ENCODE peak calls at places on chromosomes 4 and X, in four cellular contexts. One of them, this sample, is unnamed.

GRCh38 chr4:76781698-76782595 is 116.0 kb downstream of the SOWAHB start:
- DNase-seq in lung: no peak
- DNase-seq in naive B cell: no peak
- DNase-seq in M059J: peak; percentile 94
- DNase-seq in this sample: no peak

GRCh38 chr4:82900016-82900334 is 560 bp upstream of the THAP9 start:
- DNase-seq in lung: no peak
- DNase-seq in naive B cell: no peak
- DNase-seq in M059J: no peak
- DNase-seq in this sample: no peak

GRCh38 chr4:40243390-40243948 is 46.6 kb downstream of the RHOH start:
- DNase-seq in lung: no peak
- DNase-seq in naive B cell: no peak
- DNase-seq in M059J: no peak
- DNase-seq in this sample: no peak

GRCh38 chr4:56958111-56958517 is 19.3 kb downstream of the NOA1 start:
- DNase-seq in lung: peak; percentile 74
- DNase-seq in naive B cell: no peak
- DNase-seq in M059J: peak; percentile 77
- DNase-seq in this sample: peak; percentile 66

GRCh38 chr4:86306816-86307215 is 53.0 kb downstream of the MAPK10 start:
- DNase-seq in lung: no peak
- DNase-seq in naive B cell: no peak
- DNase-seq in M059J: peak; percentile 76
- DNase-seq in this sample: no peak

GRCh38 chrX:44962944-44963343 is 90.0 kb downstream of the KDM6A start:
- DNase-seq in lung: no peak
- DNase-seq in naive B cell: no peak
- DNase-seq in M059J: no peak
- DNase-seq in this sample: no peak

GRCh38 chrX:6021316-6022091 is 207.2 kb downstream of the NLGN4X start:
- DNase-seq in lung: peak; percentile 31
- DNase-seq in naive B cell: peak; percentile 25
- DNase-seq in M059J: no peak
- DNase-seq in this sample: peak; percentile 36

GRCh38 chrX:46576458-46576857 is 2.9 kb downstream of the CHST7 start:
- DNase-seq in lung: no peak
- DNase-seq in naive B cell: no peak
- DNase-seq in M059J: no peak
- DNase-seq in this sample: no peak

GRCh38 chr4:73208376-73208775 is 50.2 kb downstream of the ANKRD17 start:
- DNase-seq in lung: no peak
- DNase-seq in naive B cell: no peak
- DNase-seq in M059J: peak; percentile 62
- DNase-seq in this sample: no peak

GRCh38 chrX:69238153-69238959 is 73.1 kb upstream of the PJA1 start:
- DNase-seq in lung: no peak
- DNase-seq in naive B cell: no peak
- DNase-seq in M059J: peak; percentile 78
- DNase-seq in this sample: no peak

GRCh38 chr4:6769138-6769983 is 13.2 kb upstream of the KIAA0232 start:
- DNase-seq in lung: no peak
- DNase-seq in naive B cell: no peak
- DNase-seq in M059J: no peak
- DNase-seq in this sample: no peak

GRCh38 chr4:84491420-84491819 is 7.7 kb downstream of the NKX6-1 start:
- DNase-seq in lung: no peak
- DNase-seq in naive B cell: no peak
- DNase-seq in M059J: no peak
- DNase-seq in this sample: no peak

GRCh38 chr4:129092636-129093172 is 635 bp downstream of the SCLT1 start:
- DNase-seq in lung: no peak
- DNase-seq in naive B cell: no peak
- DNase-seq in M059J: peak; percentile 19
- DNase-seq in this sample: no peak

GRCh38 chrX:134246282-134246681 is 9.3 kb downstream of the CCDC160 start:
- DNase-seq in lung: no peak
- DNase-seq in naive B cell: no peak
- DNase-seq in M059J: peak; percentile 36
- DNase-seq in this sample: no peak

GRCh38 chr4:157057187-157057586 is 18.8 kb upstream of the GLRB start:
- DNase-seq in lung: no peak
- DNase-seq in naive B cell: no peak
- DNase-seq in M059J: no peak
- DNase-seq in this sample: no peak

GRCh38 chr4:110046588-110047049 is 133.9 kb downstream of the EGF start:
- DNase-seq in lung: no peak
- DNase-seq in naive B cell: no peak
- DNase-seq in M059J: no peak
- DNase-seq in this sample: no peak

GRCh38 chrX:107447642-107448041 is 1.8 kb upstream of the FRMPD3 start:
- DNase-seq in lung: no peak
- DNase-seq in naive B cell: no peak
- DNase-seq in M059J: no peak
- DNase-seq in this sample: no peak

GRCh38 chr4:125016892-125017299 is 297.9 kb upstream of the FAT4 start:
- DNase-seq in lung: no peak
- DNase-seq in naive B cell: no peak
- DNase-seq in M059J: no peak
- DNase-seq in this sample: no peak

GRCh38 chr4:151417766-151418376 is 8.9 kb downstream of the FHIP1A start:
- DNase-seq in lung: no peak
- DNase-seq in naive B cell: no peak
- DNase-seq in M059J: peak; percentile 62
- DNase-seq in this sample: no peak

GRCh38 chr4:128908735-128909134 is 99.2 kb downstream of the JADE1 start:
- DNase-seq in lung: no peak
- DNase-seq in naive B cell: no peak
- DNase-seq in M059J: no peak
- DNase-seq in this sample: no peak

GRCh38 chr4:26899991-26900390 is 39.4 kb downstream of the STIM2 start:
- DNase-seq in lung: no peak
- DNase-seq in naive B cell: no peak
- DNase-seq in M059J: no peak
- DNase-seq in this sample: no peak

GRCh38 chrX:15963858-15964257 is 109.2 kb upstream of the AP1S2 start:
- DNase-seq in lung: no peak
- DNase-seq in naive B cell: no peak
- DNase-seq in M059J: no peak
- DNase-seq in this sample: no peak

GRCh38 chr4:54372951-54373350 is 143.9 kb downstream of the PDGFRA start:
- DNase-seq in lung: no peak
- DNase-seq in naive B cell: no peak
- DNase-seq in M059J: no peak
- DNase-seq in this sample: no peak

GRCh38 chr4:127604949-127605709 is 27.6 kb upstream of the INTU start:
- DNase-seq in lung: no peak
- DNase-seq in naive B cell: no peak
- DNase-seq in M059J: peak; percentile 22
- DNase-seq in this sample: no peak

GRCh38 chr4:48799157-48799556 is 19.1 kb upstream of the FRYL start:
- DNase-seq in lung: no peak
- DNase-seq in naive B cell: no peak
- DNase-seq in M059J: peak; percentile 61
- DNase-seq in this sample: no peak

GRCh38 chr4:127479031-127479622 is 153.6 kb upstream of the INTU start:
- DNase-seq in lung: no peak
- DNase-seq in naive B cell: no peak
- DNase-seq in M059J: peak; percentile 37
- DNase-seq in this sample: no peak

GRCh38 chr4:26120098-26120795 is 200.6 kb upstream of the RBPJ start:
- DNase-seq in lung: no peak
- DNase-seq in naive B cell: no peak
- DNase-seq in M059J: no peak
- DNase-seq in this sample: no peak

GRCh38 chr4:122514671-122515070 is 58.1 kb upstream of the IL2 start:
- DNase-seq in lung: no peak
- DNase-seq in naive B cell: no peak
- DNase-seq in M059J: no peak
- DNase-seq in this sample: no peak

GRCh38 chrX:45788941-45789348 is 588.3 kb upstream of the DIPK2B start:
- DNase-seq in lung: no peak
- DNase-seq in naive B cell: no peak
- DNase-seq in M059J: no peak
- DNase-seq in this sample: no peak

GRCh38 chr4:7210818-7211217 is 18.5 kb downstream of the SORCS2 start:
- DNase-seq in lung: no peak
- DNase-seq in naive B cell: no peak
- DNase-seq in M059J: peak; percentile 79
- DNase-seq in this sample: no peak

GRCh38 chrX:39816871-39817731 is 280.7 kb downstream of the BCOR start:
- DNase-seq in lung: no peak
- DNase-seq in naive B cell: no peak
- DNase-seq in M059J: peak; percentile 62
- DNase-seq in this sample: no peak

GRCh38 chr4:22090655-22091350 is 142.2 kb upstream of the KCNIP4 start:
- DNase-seq in lung: no peak
- DNase-seq in naive B cell: no peak
- DNase-seq in M059J: no peak
- DNase-seq in this sample: no peak

GRCh38 chrX:12411831-12412230 is 273.6 kb downstream of the FRMPD4 start:
- DNase-seq in lung: no peak
- DNase-seq in naive B cell: no peak
- DNase-seq in M059J: peak; percentile 18
- DNase-seq in this sample: no peak

GRCh38 chr4:3745886-3746656 is 20.1 kb upstream of the ADRA2C start:
- DNase-seq in lung: no peak
- DNase-seq in naive B cell: no peak
- DNase-seq in M059J: no peak
- DNase-seq in this sample: no peak

GRCh38 chr4:175412744-175413143 is 399.3 kb downstream of the GPM6A start:
- DNase-seq in lung: no peak
- DNase-seq in naive B cell: no peak
- DNase-seq in M059J: peak; percentile 90
- DNase-seq in this sample: no peak

GRCh38 chr4:179040259-179040658 is 1598.0 kb upstream of the AGA start:
- DNase-seq in lung: no peak
- DNase-seq in naive B cell: no peak
- DNase-seq in M059J: no peak
- DNase-seq in this sample: no peak

GRCh38 chr4:182062936-182063335 is 180.3 kb upstream of the TENM3 start:
- DNase-seq in lung: no peak
- DNase-seq in naive B cell: no peak
- DNase-seq in M059J: peak; percentile 78
- DNase-seq in this sample: no peak

GRCh38 chrX:53714580-53715335 is 28.2 kb upstream of the HUWE1 start:
- DNase-seq in lung: peak; percentile 45
- DNase-seq in naive B cell: peak; percentile 25
- DNase-seq in M059J: peak; percentile 71
- DNase-seq in this sample: peak; percentile 14